ENCODE peak calls at places on chromosome 19, in seven cellular contexts. V, F, S, O, A, K and X are unnamed samples.

GRCh38 chr19:37691881-37692504 is 27.6 kb downstream of the ZNF607 start:
- DNase-seq in V (no peak), F (peak), S (peak), O (peak), A (peak), K (peak), X (peak)

GRCh38 chr19:27972291-27973040 is 1240.5 kb downstream of the UQCRFS1 start:
- DNase-seq in V (no peak), F (no peak), S (no peak), O (no peak), A (no peak), K (no peak), X (peak)

GRCh38 chr19:44575116-44575700 is 38.2 kb upstream of the IGSF23 start:
- DNase-seq in V (no peak), F (no peak), S (no peak), O (no peak), A (no peak), K (no peak), X (no peak)

GRCh38 chr19:13172335-13173128 is 22.3 kb downstream of the IER2 start:
- DNase-seq in V (no peak), F (peak), S (peak), O (peak), A (peak), K (peak), X (peak)

GRCh38 chr19:44149776-44150175 is 8.4 kb downstream of the ZNF234 start:
- DNase-seq in V (no peak), F (no peak), S (no peak), O (no peak), A (no peak), K (no peak), X (no peak)

GRCh38 chr19:35167251-35168119 is 12.9 kb downstream of the FXYD5 start:
- DNase-seq in V (no peak), F (no peak), S (peak), O (no peak), A (no peak), K (no peak), X (no peak)

GRCh38 chr19:2315818-2316353 is 7.9 kb upstream of the LINGO3 start:
- DNase-seq in V (no peak), F (peak), S (peak), O (no peak), A (peak), K (peak), X (peak)

GRCh38 chr19:48094843-48095203 is 15.8 kb downstream of the PLA2G4C start:
- DNase-seq in V (no peak), F (no peak), S (no peak), O (no peak), A (no peak), K (no peak), X (no peak)

GRCh38 chr19:35851213-35852028 is 883 bp downstream of the NPHS1 start:
- DNase-seq in V (no peak), F (no peak), S (no peak), O (no peak), A (peak), K (no peak), X (no peak)

GRCh38 chr19:38891791-38892190 is 7.6 kb downstream of the SIRT2 start:
- DNase-seq in V (no peak), F (no peak), S (no peak), O (no peak), A (no peak), K (no peak), X (no peak)

GRCh38 chr19:31099470-31100190 is 249.6 kb downstream of the TSHZ3 start:
- DNase-seq in V (no peak), F (no peak), S (no peak), O (no peak), A (no peak), K (no peak), X (no peak)

GRCh38 chr19:45772130-45772880 is 3.3 kb upstream of the SIX5 start:
- DNase-seq in V (no peak), F (no peak), S (peak), O (no peak), A (no peak), K (no peak), X (no peak)

GRCh38 chr19:45769821-45770191 is 754 bp upstream of the SIX5 start:
- DNase-seq in V (no peak), F (no peak), S (no peak), O (no peak), A (peak), K (peak), X (no peak)

GRCh38 chr19:45772912-45773311 is 3.9 kb upstream of the SIX5 start:
- DNase-seq in V (no peak), F (no peak), S (no peak), O (no peak), A (no peak), K (no peak), X (no peak)

GRCh38 chr19:45770192-45771101 is 1.4 kb upstream of the SIX5 start:
- DNase-seq in V (no peak), F (peak), S (peak), O (peak), A (peak), K (peak), X (peak)

GRCh38 chr19:45771331-45771933 is 2.4 kb upstream of the SIX5 start:
- DNase-seq in V (no peak), F (no peak), S (no peak), O (no peak), A (peak), K (no peak), X (no peak)
- H3K4me3 ChIP-seq in V (no peak), F (peak), S (no peak), O (no peak), A (no peak), K (no peak), X (no peak)

GRCh38 chr19:33382006-33382405 is 8.5 kb downstream of the CEBPG start:
- DNase-seq in V (no peak), F (no peak), S (no peak), O (no peak), A (no peak), K (no peak), X (no peak)

GRCh38 chr19:33377586-33378475 is 4.3 kb downstream of the CEBPG start:
- DNase-seq in V (no peak), F (no peak), S (no peak), O (no peak), A (no peak), K (no peak), X (no peak)

GRCh38 chr19:33381101-33381500 is 7.6 kb downstream of the CEBPG start:
- DNase-seq in V (no peak), F (no peak), S (no peak), O (no peak), A (no peak), K (no peak), X (no peak)

GRCh38 chr19:33376931-33377557 is 3.5 kb downstream of the CEBPG start:
- DNase-seq in V (no peak), F (no peak), S (no peak), O (no peak), A (no peak), K (no peak), X (no peak)

GRCh38 chr19:33379151-33379829 is 5.8 kb downstream of the CEBPG start:
- DNase-seq in V (no peak), F (no peak), S (no peak), O (no peak), A (no peak), K (no peak), X (no peak)
- TF ChIP-seq CTCF in V (no peak), F (no peak), S (no peak), O (no peak), A (no peak), K (no peak), X (no peak)

GRCh38 chr19:4389064-4389375 is 11.3 kb downstream of the SH3GL1 start:
- DNase-seq in V (no peak), F (no peak), S (no peak), O (no peak), A (no peak), K (no peak), X (no peak)

GRCh38 chr19:4389511-4390016 is 10.8 kb downstream of the SH3GL1 start:
- DNase-seq in V (no peak), F (peak), S (no peak), O (no peak), A (no peak), K (peak), X (no peak)

GRCh38 chr19:4391701-4392543 is 8.4 kb downstream of the SH3GL1 start:
- DNase-seq in V (no peak), F (peak), S (no peak), O (no peak), A (no peak), K (peak), X (peak)

GRCh38 chr19:4390017-4390861 is 10.1 kb downstream of the SH3GL1 start:
- DNase-seq in V (no peak), F (peak), S (no peak), O (no peak), A (no peak), K (peak), X (peak)

DNA sequence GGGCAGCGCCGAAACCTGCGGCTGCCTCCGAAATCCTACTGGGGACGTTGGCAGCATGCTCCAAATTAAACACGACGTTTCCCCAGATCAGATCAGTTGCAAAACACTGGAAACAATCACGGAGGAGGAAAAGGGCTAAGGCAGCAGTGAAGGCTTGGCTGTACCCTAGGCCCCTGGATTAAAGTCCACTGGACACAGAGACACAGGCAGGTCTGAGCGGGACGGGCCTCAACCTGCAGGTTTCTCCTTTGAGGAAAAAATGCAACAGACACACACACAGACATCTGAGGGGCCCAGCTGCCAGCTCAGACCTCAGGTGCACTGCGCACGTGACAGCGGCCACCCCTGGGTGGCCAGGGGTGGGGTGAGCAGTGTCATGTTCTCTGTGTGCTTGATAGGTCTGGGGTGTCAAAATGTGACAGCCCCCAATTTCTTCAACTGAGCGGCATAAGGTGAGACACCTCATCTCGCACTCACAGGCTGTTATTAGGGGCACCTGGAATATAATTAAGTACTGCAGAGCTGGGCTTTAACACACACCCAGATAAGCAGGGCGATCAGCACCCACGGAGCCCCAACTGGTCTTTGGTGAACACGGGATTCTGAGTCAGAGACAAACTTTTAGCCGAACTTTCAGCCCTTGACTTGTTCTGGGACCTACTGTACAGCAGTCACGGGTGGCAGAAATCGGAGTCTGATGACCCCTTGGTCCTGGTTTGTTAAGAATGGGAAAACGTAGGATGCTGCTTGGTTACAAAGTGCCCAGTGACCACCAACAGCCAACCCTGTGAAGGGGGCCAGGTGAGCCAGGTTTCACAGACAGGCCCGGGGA is 9.3 kb downstream of the SH3GL1 start:
- DNase-seq in V (no peak), F (peak), S (no peak), O (no peak), A (no peak), K (no peak), X (no peak)
- H3K4me3 ChIP-seq in V (peak), F (peak), S (no peak), O (no peak), A (no peak), K (no peak), X (no peak)

GRCh38 chr19:18769989-18770528 is 21.0 kb downstream of the COMP start:
- DNase-seq in V (no peak), F (no peak), S (no peak), O (no peak), A (no peak), K (no peak), X (no peak)

GRCh38 chr19:18773682-18774081 is 17.4 kb downstream of the COMP start:
- DNase-seq in V (no peak), F (no peak), S (no peak), O (no peak), A (no peak), K (no peak), X (no peak)

GRCh38 chr19:18772620-18773587 is 18.2 kb downstream of the COMP start:
- DNase-seq in V (no peak), F (no peak), S (no peak), O (no peak), A (no peak), K (no peak), X (no peak)

GRCh38 chr19:18770663-18771327 is 20.3 kb downstream of the COMP start:
- DNase-seq in V (no peak), F (no peak), S (no peak), O (no peak), A (no peak), K (no peak), X (no peak)

GRCh38 chr19:18771328-18772242 is 19.5 kb downstream of the COMP start:
- DNase-seq in V (no peak), F (no peak), S (peak), O (no peak), A (no peak), K (no peak), X (no peak)
- TF ChIP-seq CTCF in V (no peak), F (no peak), S (peak), O (no peak), A (no peak), K (no peak), X (peak)

GRCh38 chr19:54421169-54421516 is 5.9 kb downstream of the TTYH1 start:
- DNase-seq in V (no peak), F (no peak), S (no peak), O (no peak), A (no peak), K (no peak), X (no peak)
- H3K4me3 ChIP-seq in V (no peak), F (no peak), S (no peak), O (no peak), A (no peak), K (no peak), X (no peak)

GRCh38 chr19:989381-990081 is 5.4 kb downstream of the WDR18 start:
- DNase-seq in V (no peak), F (no peak), S (no peak), O (no peak), A (no peak), K (no peak), X (no peak)
- TF ChIP-seq CTCF in V (no peak), F (no peak), S (no peak), O (no peak), A (peak), K (no peak), X (peak)

GRCh38 chr19:55591555-55591954 is 7.8 kb downstream of the FIZ1 start:
- DNase-seq in V (no peak), F (no peak), S (peak), O (no peak), A (no peak), K (no peak), X (no peak)
- H3K4me3 ChIP-seq in V (no peak), F (no peak), S (no peak), O (no peak), A (no peak), K (no peak), X (no peak)

GRCh38 chr19:4208385-4209094 is 20.8 kb upstream of the EBI3 start:
- DNase-seq in V (no peak), F (no peak), S (peak), O (no peak), A (no peak), K (no peak), X (peak)
- TF ChIP-seq CTCF in V (no peak), F (peak), S (peak), O (no peak), A (no peak), K (no peak), X (peak)